ENCODE peak calls at places on chromosomes 3 and 15, in ten cellular contexts. D is T-helper 2 cell; B is testis; E is HT1080; R is T-helper 9 cell; A is stimulated activated CD4-positive, alpha-beta T cell treated with anti-CD3 and anti-CD28 coated beads, Interleukin-12 subunit alpha, Interleukin-12 subunit beta, amount 100 ng/mL, for 24 hours; S is GM12865; J is thoracic aorta; Y is CD4-positive, alpha-beta T cell; T is activated CD4-positive, alpha-beta T cell treated with anti-CD3 and anti-CD28 coated beads for 48 hours. L is an unnamed sample.

GRCh38 chr3:27166888-27167287 is 202.3 kb downstream of the NEK10 start:
- DNase-seq in D (no peak), B (no peak), E (peak; percentile 91), R (no peak), A (no peak), S (no peak), J (no peak), Y (no peak), T (no peak), L (no peak)

GRCh38 chr3:7734456-7734855 is 767.2 kb upstream of the LMCD1 start:
- DNase-seq in D (no peak), B (no peak), E (no peak), R (no peak), A (no peak), S (no peak), J (no peak), Y (no peak), T (no peak), L (no peak)

GRCh38 chr3:87780808-87781207 is 278.0 kb downstream of the CGGBP1 start:
- DNase-seq in D (no peak), B (no peak), E (no peak), R (no peak), A (no peak), S (no peak), J (no peak), Y (no peak), T (no peak), L (peak; percentile 80)

GRCh38 chr3:13019706-13020105 is 53.5 kb downstream of the IQSEC1 start:
- DNase-seq in D (no peak), B (no peak), E (no peak), R (no peak), A (no peak), S (no peak), J (no peak), Y (no peak), T (no peak), L (no peak)

GRCh38 chr3:12300137-12300536 is 11.3 kb downstream of the PPARG start:
- DNase-seq in D (no peak), B (no peak), E (peak; percentile 39), R (no peak), A (no peak), S (no peak), J (no peak), Y (no peak), T (no peak), L (no peak)

GRCh38 chr3:189824629-189825312 is 193.6 kb downstream of the TP63 start:
- DNase-seq in D (no peak), B (no peak), E (peak; percentile 96), R (no peak), A (no peak), S (no peak), J (no peak), Y (no peak), T (no peak), L (no peak)

GRCh38 chr3:73401616-73402265 is 223.0 kb downstream of the PDZRN3 start:
- DNase-seq in D (no peak), B (no peak), E (no peak), R (no peak), A (no peak), S (no peak), J (no peak), Y (no peak), T (no peak), L (no peak)

GRCh38 chr3:15377961-15378791 is 45.8 kb upstream of the SH3BP5 start:
- DNase-seq in D (peak; percentile 88), B (peak; percentile 98), E (peak; percentile 90), R (peak; percentile 90), A (peak; percentile 91), S (peak; percentile 96), J (peak; percentile 93), Y (peak; percentile 92), T (peak; percentile 96), L (peak; percentile 92)

GRCh38 chr3:100880072-100880471 is 113.1 kb downstream of the ABI3BP start:
- DNase-seq in D (no peak), B (no peak), E (no peak), R (no peak), A (no peak), S (no peak), J (no peak), Y (no peak), T (no peak), L (no peak)

GRCh38 chr3:109702252-109702651 is 364.9 kb upstream of the DPPA4 start:
- DNase-seq in D (no peak), B (no peak), E (peak; percentile 75), R (no peak), A (peak; percentile 2), S (peak; percentile 7), J (no peak), Y (no peak), T (peak; percentile 20), L (no peak)

GRCh38 chr3:129651316-129652202 is 45.1 kb upstream of the PLXND1 start:
- DNase-seq in D (no peak), B (no peak), E (peak; percentile 95), R (no peak), A (no peak), S (no peak), J (no peak), Y (no peak), T (no peak), L (no peak)

GRCh38 chr3:25573386-25574171 is 91.1 kb downstream of the TOP2B start:
- DNase-seq in D (no peak), B (no peak), E (peak; percentile 69), R (no peak), A (no peak), S (no peak), J (no peak), Y (no peak), T (no peak), L (no peak)

GRCh38 chr15:33994005-33994615 is 25.8 kb downstream of the CHRM5 start:
- DNase-seq in D (no peak), B (no peak), E (peak; percentile 38), R (no peak), A (no peak), S (peak; percentile 39), J (no peak), Y (no peak), T (peak; percentile 12), L (peak; percentile 29)

GRCh38 chr3:141306922-141307321 is 61.4 kb upstream of the ZBTB38 start:
- DNase-seq in D (peak; percentile 31), B (no peak), E (peak; percentile 41), R (no peak), A (no peak), S (no peak), J (no peak), Y (no peak), T (peak; percentile 21), L (no peak)

GRCh38 chr3:183203670-183204069 is 41.1 kb upstream of the LAMP3 start:
- DNase-seq in D (no peak), B (no peak), E (no peak), R (no peak), A (no peak), S (no peak), J (no peak), Y (no peak), T (no peak), L (no peak)

GRCh38 chr3:193688845-193689714 is 96.1 kb downstream of the OPA1 start:
- DNase-seq in D (no peak), B (no peak), E (no peak), R (no peak), A (no peak), S (no peak), J (no peak), Y (no peak), T (no peak), L (no peak)

GRCh38 chr3:133412511-133413165 is 12.8 kb downstream of the BFSP2 start:
- DNase-seq in D (no peak), B (peak; percentile 27), E (peak; percentile 62), R (no peak), A (no peak), S (no peak), J (no peak), Y (no peak), T (no peak), L (no peak)

GRCh38 chr15:66863382-66864085 is 161.5 kb downstream of the SMAD6 start:
- DNase-seq in D (no peak), B (peak; percentile 6), E (no peak), R (no peak), A (no peak), S (no peak), J (no peak), Y (no peak), T (no peak), L (no peak)

GRCh38 chr3:33496449-33496848 is 56.2 kb upstream of the UBP1 start:
- DNase-seq in D (no peak), B (no peak), E (no peak), R (no peak), A (no peak), S (no peak), J (no peak), Y (no peak), T (no peak), L (no peak)

GRCh38 chr15:85036716-85037115 is 55.1 kb downstream of the PDE8A start:
- DNase-seq in D (no peak), B (no peak), E (no peak), R (no peak), A (no peak), S (no peak), J (no peak), Y (no peak), T (no peak), L (peak; percentile 30)

GRCh38 chr3:12413721-12414255 is 70.5 kb upstream of the TSEN2 start:
- DNase-seq in D (no peak), B (no peak), E (no peak), R (no peak), A (no peak), S (no peak), J (no peak), Y (no peak), T (no peak), L (peak; percentile 79)

GRCh38 chr15:72491768-72492167 is 17.6 kb downstream of the ARIH1 start:
- DNase-seq in D (no peak), B (no peak), E (peak; percentile 79), R (no peak), A (no peak), S (no peak), J (no peak), Y (no peak), T (no peak), L (no peak)

GRCh38 chr3:97793415-97794019 is 28.3 kb upstream of the CRYBG3 start:
- DNase-seq in D (peak; percentile 38), B (no peak), E (peak; percentile 54), R (no peak), A (no peak), S (peak; percentile 69), J (no peak), Y (no peak), T (no peak), L (peak; percentile 64)

GRCh38 chr3:43161684-43162512 is 56.0 kb upstream of the POMGNT2 start:
- DNase-seq in D (peak; percentile 28), B (no peak), E (peak; percentile 55), R (no peak), A (no peak), S (peak; percentile 35), J (no peak), Y (no peak), T (no peak), L (peak; percentile 44)

GRCh38 chr3:194023501-194024280 is 112.3 kb upstream of the HES1 start:
- DNase-seq in D (no peak), B (peak; percentile 52), E (no peak), R (no peak), A (no peak), S (no peak), J (no peak), Y (no peak), T (no peak), L (no peak)

GRCh38 chr15:66033143-66033542 is 163.9 kb downstream of the RAB11A start:
- DNase-seq in D (no peak), B (no peak), E (no peak), R (no peak), A (no peak), S (no peak), J (no peak), Y (no peak), T (no peak), L (no peak)

GRCh38 chr3:43194490-43195115 is 88.7 kb upstream of the POMGNT2 start:
- DNase-seq in D (peak; percentile 18), B (no peak), E (no peak), R (peak; percentile 16), A (no peak), S (peak; percentile 11), J (no peak), Y (peak; percentile 49), T (peak; percentile 38), L (no peak)

GRCh38 chr15:43186003-43186353 is 775 bp downstream of the CCNDBP1 start:
- DNase-seq in D (no peak), B (peak; percentile 21), E (peak; percentile 27), R (no peak), A (no peak), S (no peak), J (no peak), Y (no peak), T (no peak), L (peak; percentile 51)

L was measured in AML-193.